ENCODE peak calls at places on chromosomes 3 and 15, in seven cellular contexts. N is HCT116, U is astrocyte, T is GM06990, X is mucosa of descending colon, F is left ventricle myocardium inferior, B is NB4. E is an unnamed sample.

GRCh38 chr3:64195786-64196185 is 29.5 kb downstream of the PRICKLE2 start:
- DNase-seq in U (no peak), X (no peak), B (no peak), N (no peak), T (no peak), F (no peak), E (no peak)

GRCh38 chr3:149449799-149450198 is 24.7 kb upstream of the TM4SF4 start:
- DNase-seq in T (no peak), X (no peak), F (no peak), B (no peak), U (peak), N (no peak), E (no peak)

GRCh38 chr3:37072892-37073291 is 79.6 kb downstream of the MLH1 start:
- DNase-seq in N (no peak), X (no peak), T (no peak), U (peak), B (no peak), F (no peak), E (no peak)

GRCh38 chr15:33131880-33132279 is 62.6 kb downstream of the FMN1 start:
- DNase-seq in T (no peak), U (peak), F (no peak), X (no peak), N (no peak), B (no peak), E (no peak)

GRCh38 chr3:53846134-53846850 is at the start of the genes CHDH and IL17RB:
- DNase-seq in T (peak), F (peak), B (no peak), U (no peak), N (peak), X (peak), E (no peak)

GRCh38 chr15:70049115-70049514 is 48.6 kb downstream of the TLE3 start:
- DNase-seq in B (no peak), T (no peak), F (no peak), X (peak), U (no peak), N (no peak), E (no peak)

GRCh38 chr3:101248786-101249185 is 71.6 kb downstream of the IMPG2 start:
- DNase-seq in F (no peak), N (no peak), X (no peak), T (no peak), B (no peak), U (no peak), E (no peak)

GRCh38 chr3:62718515-62719320 is 156.5 kb downstream of the CADPS start:
- DNase-seq in N (no peak), B (no peak), T (no peak), X (no peak), F (no peak), U (peak), E (no peak)

GRCh38 chr3:41044526-41044925 is 154.8 kb upstream of the CTNNB1 start:
- DNase-seq in B (no peak), N (no peak), U (no peak), T (no peak), X (no peak), F (no peak), E (no peak)

GRCh38 chr15:75864213-75865059 is 21.2 kb downstream of the UBE2Q2 start:
- DNase-seq in B (no peak), F (no peak), X (no peak), N (no peak), T (no peak), U (no peak), E (no peak)

GRCh38 chr3:113531826-113532697 is at the start of gene SIDT1:
- DNase-seq in F (no peak), U (no peak), N (no peak), T (peak), X (peak), B (peak), E (no peak)

GRCh38 chr15:67967871-67968423 is 86.2 kb upstream of the PIAS1 start:
- DNase-seq in N (no peak), B (peak), F (peak), T (peak), U (peak), X (peak), E (no peak)

GRCh38 chr3:31288641-31289100 is 244.1 kb upstream of the STT3B start:
- DNase-seq in N (peak), X (peak), U (peak), T (no peak), F (peak), B (peak), E (no peak)

GRCh38 chr15:98854496-98854895 is 153.1 kb downstream of the PGPEP1L start:
- DNase-seq in N (no peak), X (no peak), T (no peak), U (no peak), B (no peak), F (no peak), E (no peak)

GRCh38 chr15:67991706-67992105 is 62.4 kb upstream of the PIAS1 start:
- DNase-seq in F (no peak), X (no peak), B (no peak), N (no peak), U (no peak), T (no peak), E (no peak)

GRCh38 chr3:30135190-30135589 is 471.2 kb upstream of the TGFBR2 start:
- DNase-seq in F (peak), U (no peak), N (no peak), B (no peak), X (no peak), T (no peak), E (no peak)

GRCh38 chr15:92623435-92623834 is 32.1 kb downstream of the FAM174B start:
- DNase-seq in U (no peak), F (no peak), X (peak), B (no peak), N (no peak), T (no peak), E (no peak)

GRCh38 chr3:128584412-128585020 is 66.1 kb downstream of the RPN1 start:
- DNase-seq in N (peak), T (peak), B (peak), U (peak), X (peak), F (peak), E (peak)

GRCh38 chr3:47380026-47380600 is 708 bp upstream of the PTPN23 start:
- DNase-seq in X (no peak), U (no peak), F (no peak), N (no peak), T (no peak), B (no peak), E (no peak)

GRCh38 chr3:127029521-127030327 is 46.8 kb downstream of the PLXNA1 start:
- DNase-seq in N (no peak), F (no peak), B (no peak), X (no peak), T (no peak), U (no peak), E (no peak)

GRCh38 chr15:34812369-34812768 is 17.0 kb upstream of the ACTC1 start:
- DNase-seq in N (no peak), U (peak), F (no peak), B (no peak), T (no peak), X (no peak), E (peak)

GRCh38 chr3:104887069-104887468 is 479.6 kb upstream of the ALCAM start:
- DNase-seq in N (no peak), U (peak), X (no peak), T (no peak), B (peak), F (no peak), E (no peak)

GRCh38 chr15:66483131-66483566 is 14.4 kb downstream of the SNAPC5 start:
- DNase-seq in N (no peak), F (no peak), B (peak), X (no peak), T (no peak), U (peak), E (peak)

GRCh38 chr3:149765762-149766334 is 13.6 kb upstream of the COMMD2 start:
- DNase-seq in B (peak), T (no peak), U (peak), N (no peak), F (no peak), X (no peak), E (peak)

GRCh38 chr3:58640700-58641372 is 25.7 kb downstream of the FAM3D start:
- DNase-seq in X (peak), N (peak), T (peak), F (peak), U (peak), B (peak), E (peak)

GRCh38 chr15:27260523-27260922 is 289.5 kb downstream of the GABRG3 start:
- DNase-seq in F (no peak), T (no peak), U (no peak), B (no peak), N (no peak), X (no peak), E (no peak)

GRCh38 chr3:138408751-138409161 is 25.7 kb upstream of the ESYT3 start:
- DNase-seq in F (no peak), U (peak), N (no peak), T (no peak), B (no peak), X (no peak), E (no peak)

GRCh38 chr15:81480645-81481053 is 106.6 kb upstream of the TMC3 start:
- DNase-seq in F (no peak), U (peak), B (peak), X (no peak), N (peak), T (peak), E (peak)

GRCh38 chr3:123757281-123757940 is 126.7 kb downstream of the MYLK start:
- DNase-seq in X (peak), U (peak), F (peak), B (peak), T (no peak), N (no peak), E (no peak)

GRCh38 chr3:167184511-167184910 is 195.6 kb downstream of the ZBBX start:
- DNase-seq in N (no peak), X (no peak), U (no peak), F (no peak), B (no peak), T (no peak), E (no peak)
- TF ChIP-seq CTCF in N (peak), X (no peak), U (no peak), F (no peak), B (no peak), T (no peak), E (no peak)

DNA sequence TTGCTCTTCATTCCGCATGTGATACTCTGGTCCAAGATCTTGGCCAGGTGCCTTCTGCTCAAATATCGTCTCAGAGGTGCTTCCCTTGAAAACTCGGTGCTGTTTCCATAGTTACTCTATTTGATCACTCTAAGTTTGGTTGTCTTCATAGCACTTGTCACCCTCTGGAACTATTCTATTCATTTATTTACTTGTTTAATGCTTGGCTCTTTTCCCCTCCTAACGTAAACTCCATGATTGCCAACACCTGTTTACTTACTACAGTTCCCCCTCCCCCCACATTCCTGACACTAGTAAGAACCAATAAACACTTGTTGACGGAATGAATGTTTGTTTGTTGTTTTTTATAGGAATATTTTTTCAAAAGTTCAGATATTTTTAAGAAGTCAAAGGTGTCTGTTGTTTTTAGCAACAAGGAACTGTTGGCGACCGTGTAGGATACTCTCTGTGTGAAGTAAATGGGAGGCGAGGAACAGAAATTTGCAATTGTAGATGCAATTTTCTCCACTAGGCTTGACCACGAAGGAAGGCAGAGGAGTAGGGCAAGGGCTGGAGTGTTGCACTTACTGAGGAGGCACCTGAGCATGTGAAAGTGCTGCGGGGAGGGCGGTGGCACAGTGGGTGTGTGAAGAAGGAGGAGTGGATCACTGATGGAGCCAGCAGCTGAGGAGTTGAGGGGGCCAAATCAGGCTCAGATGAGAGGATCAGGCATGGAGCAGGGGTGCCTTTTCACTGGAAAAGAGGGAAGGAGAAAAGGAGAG is 48.4 kb downstream of the MOBP start:
- DNase-seq in N (no peak), F (no peak), T (no peak), X (no peak), U (no peak), B (no peak), E (no peak)
- TF ChIP-seq CTCF in N (no peak), F (no peak), T (no peak), X (no peak), U (no peak), B (no peak), E (no peak)

DNA sequence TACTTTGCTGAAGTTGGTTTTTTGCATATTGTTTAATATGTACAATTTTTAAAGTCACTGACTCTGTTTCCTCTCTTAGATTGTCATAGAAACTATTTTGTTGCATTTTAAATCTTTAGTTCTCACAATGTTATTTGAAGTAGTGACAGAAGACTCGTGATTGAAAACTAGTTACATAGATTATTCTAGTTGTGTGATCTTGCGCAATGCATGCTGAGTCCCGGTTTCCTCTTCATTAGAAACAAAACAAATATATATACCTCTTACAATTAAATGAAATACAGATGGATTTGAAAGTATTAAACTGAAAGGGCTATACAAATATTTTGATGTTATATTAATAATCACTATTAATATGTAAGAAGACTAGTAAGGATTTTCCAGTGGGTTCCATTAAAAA is 333.0 kb downstream of the LPP start:
- DNase-seq in X (no peak), T (no peak), N (no peak), U (no peak), B (no peak), F (no peak), E (no peak)
- TF ChIP-seq CTCF in X (no peak), T (no peak), N (no peak), U (no peak), B (no peak), F (no peak), E (no peak)

GRCh38 chr3:10983219-10983916 is 9.2 kb upstream of the SLC6A1 start:
- DNase-seq in N (peak), X (no peak), U (peak), T (no peak), F (no peak), B (peak), E (no peak)

GRCh38 chr3:10980216-10980799 is 12.2 kb upstream of the SLC6A1 start:
- DNase-seq in T (no peak), N (no peak), F (no peak), X (no peak), B (no peak), U (no peak), E (no peak)

GRCh38 chr3:10982782-10983181 is 9.8 kb upstream of the SLC6A1 start:
- DNase-seq in U (no peak), X (no peak), F (no peak), B (no peak), N (peak), T (no peak), E (no peak)

GRCh38 chr3:10981031-10981430 is 11.5 kb upstream of the SLC6A1 start:
- DNase-seq in U (no peak), X (no peak), B (no peak), F (no peak), N (no peak), T (no peak), E (no peak)

DNA sequence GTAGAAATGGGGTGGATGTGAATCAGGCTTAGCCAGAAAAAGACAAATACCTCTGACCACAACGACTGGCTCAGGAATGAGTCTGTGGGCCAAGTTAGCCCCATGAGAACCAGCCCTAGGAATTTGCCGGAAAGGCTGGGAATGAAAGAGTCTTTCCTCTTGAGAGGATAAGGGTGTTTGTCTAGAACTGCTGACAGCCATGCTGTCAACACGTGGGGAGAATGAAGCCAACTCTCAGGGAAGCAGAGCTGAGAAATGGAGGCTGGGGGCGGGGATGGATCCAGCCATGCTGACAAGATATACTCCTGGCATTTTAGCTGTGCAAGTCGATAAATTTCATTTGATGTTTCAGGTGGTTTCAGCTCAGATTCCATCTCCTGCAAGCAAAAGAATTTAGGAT is 10.6 kb upstream of the SLC6A1 start:
- DNase-seq in F (no peak), T (no peak), U (peak), B (no peak), X (no peak), N (no peak), E (no peak)
- TF ChIP-seq CTCF in F (no peak), T (no peak), U (no peak), B (no peak), X (no peak), N (no peak), E (no peak)

GRCh38 chr15:40051616-40052415 is 12.8 kb upstream of the SRP14 start:
- DNase-seq in T (no peak), U (no peak), N (no peak), B (no peak), X (peak), F (no peak), E (no peak)

GRCh38 chr15:40052604-40053003 is 13.6 kb upstream of the SRP14 start:
- DNase-seq in X (peak), T (no peak), N (no peak), B (peak), U (no peak), F (no peak), E (no peak)

GRCh38 chr15:40054746-40055575 is 16.0 kb upstream of the SRP14 start:
- DNase-seq in T (peak), F (no peak), U (peak), N (no peak), X (peak), B (peak), E (no peak)

GRCh38 chr15:40054056-40054745 is 15.2 kb upstream of the SRP14 start:
- DNase-seq in B (peak), X (no peak), N (no peak), F (no peak), T (peak), U (no peak), E (no peak)

GRCh38 chr15:40053234-40054055 is 14.5 kb upstream of the SRP14 start:
- DNase-seq in U (no peak), X (no peak), B (peak), N (no peak), T (no peak), F (no peak), E (no peak)
- TF ChIP-seq CTCF in U (no peak), X (no peak), B (no peak), N (no peak), T (peak), F (no peak), E (no peak)

E was measured in AG09309.